ENCODE peak calls at places on chromosomes 13 and 19, in ten cellular contexts. T is CD4-positive, CD25-positive, alpha-beta regulatory T cell; O is Karpas-422; L is fibroblast of lung; A is H7; B is kidney epithelial cell; I is body of pancreas; J is stomach; V is brain microvascular endothelial cell; C is DND-41. Y is an unnamed sample. For H3K36me3, the result is how much of the 10 kb centered on the place peaks cover.

GRCh38 chr13:62305758-62306157 is 890.1 kb upstream of the PCDH20 start:
- DNase-seq in T (no peak), O (peak), L (no peak), A (no peak), B (no peak), I (no peak), J (no peak), V (no peak), C (no peak), Y (no peak)

GRCh38 chr13:103299079-103299478 is 232.9 kb upstream of the SLC10A2 start:
- DNase-seq in T (no peak), O (no peak), L (no peak), A (peak), B (no peak), I (no peak), J (no peak), V (no peak), C (no peak), Y (peak)

GRCh38 chr19:13396256-13397080 is 109.8 kb downstream of the CACNA1A start:
- DNase-seq in T (peak), O (peak), L (peak), A (peak), B (peak), I (peak), J (no peak), V (peak), C (no peak), Y (peak)

GRCh38 chr19:3766520-3766919 is 4.0 kb downstream of the MRPL54 start:
- DNase-seq in T (peak), O (no peak), L (no peak), A (no peak), B (no peak), I (no peak), J (no peak), V (no peak), C (no peak), Y (peak)

GRCh38 chr19:1110809-1111640 is 7.2 kb downstream of the GPX4 start:
- DNase-seq in T (no peak), O (no peak), L (no peak), A (no peak), B (no peak), I (no peak), J (no peak), V (no peak), C (no peak), Y (no peak)

GRCh38 chr19:7917292-7918061 is 2.7 kb upstream of the SNAPC2 start:
- DNase-seq in T (peak), O (peak), L (peak), A (peak), B (no peak), I (peak), J (peak), V (peak), C (no peak), Y (peak)

GRCh38 chr19:871446-872265 is 12.2 kb downstream of the CFD start:
- DNase-seq in T (no peak), O (no peak), L (peak), A (peak), B (no peak), I (no peak), J (no peak), V (no peak), C (no peak), Y (peak)

GRCh38 chr13:73708393-73708985 is 425.7 kb downstream of the KLF12 start:
- DNase-seq in T (peak), O (peak), L (peak), A (peak), B (peak), I (peak), J (peak), V (peak), C (peak), Y (peak)

GRCh38 chr13:75255653-75256052 is 226.3 kb downstream of the TBC1D4 start:
- DNase-seq in T (no peak), O (no peak), L (peak), A (no peak), B (no peak), I (no peak), J (no peak), V (no peak), C (no peak), Y (no peak)

GRCh38 chr13:50720856-50721663 is 122.4 kb downstream of the DLEU7 start:
- DNase-seq in T (no peak), O (no peak), L (peak), A (no peak), B (no peak), I (no peak), J (no peak), V (no peak), C (no peak), Y (no peak)

GRCh38 chr13:46586766-46587509 is 34.0 kb downstream of the LRCH1 start:
- DNase-seq in T (no peak), O (no peak), L (peak), A (no peak), B (no peak), I (no peak), J (no peak), V (no peak), C (no peak), Y (no peak)

GRCh38 chr19:12778020-12778904 is 2.9 kb upstream of the HOOK2 start:
- DNase-seq in T (peak), O (peak), L (peak), A (peak), B (no peak), I (peak), J (peak), V (peak), C (peak), Y (peak)

GRCh38 chr19:42023121-42023942 is 29.3 kb upstream of the ATP1A3 start:
- DNase-seq in T (peak), O (peak), L (peak), A (peak), B (no peak), I (no peak), J (no peak), V (peak), C (peak), Y (peak)

GRCh38 chr13:73952683-73953082 is 181.5 kb downstream of the KLF12 start:
- DNase-seq in T (no peak), O (no peak), L (peak), A (no peak), B (no peak), I (no peak), J (no peak), V (peak), C (peak), Y (no peak)

GRCh38 chr13:45132384-45133064 is 12.2 kb downstream of the GTF2F2 start:
- DNase-seq in T (no peak), O (peak), L (no peak), A (no peak), B (no peak), I (no peak), J (no peak), V (no peak), C (no peak), Y (no peak)
- H3K4me3 ChIP-seq in T (no peak), O (no peak), L (no peak), A (no peak), B (no peak), I (no peak), J (no peak), V (no peak), C (no peak), Y (no peak)

GRCh38 chr19:50711196-50711595 is 8.4 kb downstream of the SHANK1 start:
- DNase-seq in T (no peak), O (no peak), L (no peak), A (no peak), B (no peak), I (no peak), J (no peak), V (no peak), C (no peak), Y (no peak)
- H3K36me3 ChIP-seq in T (under half), O (under half), L (under half), A (under half), B (under half), I (under half), J (under half), V (under half), C (under half), Y (under half)

GRCh38 chr19:10417598-10418280 is 2.6 kb upstream of the PDE4A start:
- DNase-seq in T (no peak), O (peak), L (no peak), A (peak), B (no peak), I (no peak), J (no peak), V (no peak), C (no peak), Y (peak)
- H3K4me3 ChIP-seq in T (no peak), O (no peak), L (no peak), A (peak), B (no peak), I (no peak), J (no peak), V (no peak), C (no peak), Y (no peak)

DNA sequence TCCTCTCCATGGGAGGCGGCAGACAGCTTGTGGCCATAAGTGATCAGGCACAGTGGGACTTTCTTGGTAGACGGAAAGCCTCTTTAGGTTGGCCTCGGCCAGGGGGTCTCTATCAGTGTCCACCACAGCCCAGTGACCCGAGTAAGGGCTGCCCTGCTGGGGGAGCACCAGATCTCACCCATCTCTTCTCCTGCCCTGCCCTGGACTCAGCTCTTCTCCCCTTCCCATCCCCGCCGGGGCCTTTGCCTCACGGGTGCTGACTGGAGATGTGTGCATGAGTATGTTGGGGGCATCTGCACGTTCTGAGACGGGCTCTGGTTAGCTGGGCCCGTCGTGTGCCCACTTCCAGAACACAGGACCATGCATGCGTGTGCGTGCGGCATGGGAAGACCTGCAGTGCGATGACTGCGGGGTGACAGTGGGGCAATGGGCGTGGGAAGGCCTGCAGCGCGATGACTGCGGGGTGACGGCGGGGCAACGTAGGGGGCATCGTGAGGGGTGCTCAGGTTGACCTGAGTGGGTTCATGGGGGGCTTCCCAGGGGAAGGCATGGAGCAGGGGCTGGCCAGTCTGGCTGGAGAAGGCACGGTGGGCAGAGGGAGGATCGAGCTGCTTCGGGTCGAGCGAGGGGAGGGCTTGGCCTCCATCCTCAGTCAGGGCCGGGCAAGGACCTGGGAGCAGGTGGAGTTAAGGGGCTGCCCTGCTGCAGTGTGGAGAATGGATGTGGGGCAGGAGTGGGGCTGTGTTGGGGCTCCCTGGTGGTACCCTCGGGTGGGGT is 15.9 kb downstream of the EPN1 start:
- DNase-seq in T (no peak), O (no peak), L (no peak), A (peak), B (no peak), I (peak), J (no peak), V (no peak), C (no peak), Y (no peak)
- H3K36me3 ChIP-seq in T (half or more), O (under half), L (under half), A (under half), B (under half), I (under half), J (half or more), V (half or more), C (half or more), Y (under half)

GRCh38 chr19:18423258-18424020 is 4.2 kb downstream of the SSBP4 start:
- DNase-seq in T (no peak), O (no peak), L (no peak), A (peak), B (no peak), I (peak), J (no peak), V (no peak), C (no peak), Y (no peak)

GRCh38 chr19:18422530-18423191 is 3.5 kb downstream of the SSBP4 start:
- DNase-seq in T (peak), O (no peak), L (no peak), A (no peak), B (no peak), I (peak), J (no peak), V (no peak), C (peak), Y (no peak)

GRCh38 chr19:18420931-18421330 is 1.7 kb downstream of the SSBP4 start:
- DNase-seq in T (no peak), O (no peak), L (no peak), A (no peak), B (no peak), I (peak), J (no peak), V (no peak), C (no peak), Y (no peak)

GRCh38 chr19:18419699-18420460 is 682 bp downstream of the SSBP4 start:
- DNase-seq in T (peak), O (peak), L (no peak), A (peak), B (no peak), I (peak), J (no peak), V (no peak), C (peak), Y (peak)

DNA sequence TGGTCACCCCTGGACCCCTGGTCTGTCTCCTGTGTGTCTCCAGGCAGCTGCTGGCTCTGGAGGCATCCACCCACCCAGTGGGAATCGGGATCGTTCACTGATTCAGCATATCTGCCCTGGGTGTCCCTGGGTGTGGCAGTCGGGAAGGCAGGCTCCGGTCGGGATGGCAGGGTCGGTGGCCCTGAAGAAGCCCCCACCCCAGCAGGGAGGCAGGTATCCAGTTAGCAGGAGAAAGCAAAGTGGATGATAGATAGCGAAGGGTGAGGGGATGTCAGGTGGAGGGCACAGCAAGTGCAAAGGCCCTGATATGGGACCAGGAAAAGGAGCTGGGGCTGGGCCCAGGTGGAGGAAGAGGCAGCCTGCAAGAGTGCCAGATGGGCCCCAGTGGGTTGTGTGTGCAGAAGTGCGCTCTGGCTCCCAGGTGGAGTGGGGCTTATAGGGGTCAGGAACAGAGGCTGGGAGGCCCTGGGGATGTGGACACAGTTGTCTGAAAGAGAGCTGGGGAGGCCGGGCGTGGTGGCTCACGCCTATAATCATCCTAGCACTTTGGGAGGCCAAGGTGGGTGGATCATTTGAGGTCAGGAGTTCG is 2.3 kb downstream of the SSBP4 start:
- DNase-seq in T (no peak), O (no peak), L (no peak), A (no peak), B (no peak), I (peak), J (no peak), V (no peak), C (no peak), Y (no peak)
- H3K4me3 ChIP-seq in T (no peak), O (no peak), L (no peak), A (no peak), B (no peak), I (no peak), J (peak), V (peak), C (no peak), Y (no peak)

GRCh38 chr19:45350477-45351058 is 10.0 kb downstream of the KLC3 start:
- DNase-seq in T (no peak), O (no peak), L (no peak), A (peak), B (no peak), I (no peak), J (no peak), V (no peak), C (no peak), Y (no peak)

GRCh38 chr19:45352914-45353796 is 12.6 kb downstream of the KLC3 start:
- DNase-seq in T (no peak), O (peak), L (no peak), A (peak), B (no peak), I (no peak), J (no peak), V (no peak), C (no peak), Y (no peak)

GRCh38 chr19:45351401-45351952 is 10.9 kb downstream of the KLC3 start:
- DNase-seq in T (no peak), O (no peak), L (no peak), A (peak), B (no peak), I (no peak), J (no peak), V (no peak), C (no peak), Y (no peak)

GRCh38 chr19:45352062-45352461 is 11.5 kb downstream of the KLC3 start:
- DNase-seq in T (no peak), O (no peak), L (no peak), A (no peak), B (no peak), I (no peak), J (no peak), V (no peak), C (no peak), Y (no peak)

GRCh38 chr19:45352471-45352870 is 11.9 kb downstream of the KLC3 start:
- DNase-seq in T (no peak), O (no peak), L (no peak), A (peak), B (no peak), I (no peak), J (no peak), V (no peak), C (no peak), Y (no peak)
- H3K36me3 ChIP-seq in T (under half), O (under half), L (under half), A (under half), B (under half), I (under half), J (under half), V (half or more), C (half or more), Y (half or more)

GRCh38 chr19:49530708-49531107 is 2.9 kb downstream of the RCN3 start:
- DNase-seq in T (no peak), O (no peak), L (no peak), A (no peak), B (no peak), I (no peak), J (no peak), V (no peak), C (no peak), Y (no peak)

GRCh38 chr19:49536921-49537462 is 9.2 kb downstream of the RCN3 start:
- DNase-seq in T (no peak), O (peak), L (no peak), A (no peak), B (no peak), I (no peak), J (no peak), V (no peak), C (no peak), Y (no peak)

GRCh38 chr19:49533551-49534488 is 6.0 kb downstream of the RCN3 start:
- DNase-seq in T (peak), O (peak), L (peak), A (peak), B (no peak), I (peak), J (peak), V (peak), C (peak), Y (peak)

GRCh38 chr19:49538643-49539042 is 10.8 kb downstream of the RCN3 start:
- DNase-seq in T (no peak), O (no peak), L (no peak), A (no peak), B (no peak), I (no peak), J (no peak), V (no peak), C (no peak), Y (no peak)

DNA sequence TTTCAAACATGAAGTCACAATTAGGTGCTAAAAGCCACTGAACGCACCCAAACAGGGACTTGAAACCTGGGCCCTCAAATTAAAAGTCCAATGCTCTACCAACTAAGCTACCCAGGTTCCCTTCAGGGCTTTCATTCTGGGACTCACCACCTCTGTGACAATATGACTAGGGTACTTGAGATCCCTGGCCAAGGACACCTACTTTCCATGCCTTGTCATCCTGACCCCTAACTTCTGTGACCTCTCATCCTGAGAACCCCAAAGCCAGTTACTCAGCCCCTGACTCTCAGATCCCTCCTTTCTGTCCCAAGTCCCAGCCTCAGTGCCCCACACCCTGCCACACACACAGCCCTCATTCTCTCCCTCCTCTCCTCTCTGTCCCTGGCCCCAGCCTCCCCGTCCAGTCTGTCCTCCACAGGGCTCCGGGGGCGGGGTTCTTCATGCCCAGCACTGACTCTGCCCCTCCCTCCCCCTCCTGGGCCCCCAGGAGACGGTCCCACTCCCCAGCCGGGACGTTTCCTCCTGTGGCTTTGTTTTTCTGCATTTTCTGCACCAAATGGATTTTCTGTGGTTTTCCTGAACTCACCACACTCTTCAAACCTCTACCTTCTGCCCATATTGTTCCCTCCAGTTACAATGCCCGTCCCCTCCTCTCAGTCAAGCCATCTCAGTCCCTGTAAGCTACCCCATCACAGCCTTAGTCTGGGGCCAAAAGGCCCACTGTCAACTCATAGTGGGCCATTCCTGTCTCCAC is 7.0 kb downstream of the RCN3 start:
- DNase-seq in T (no peak), O (no peak), L (no peak), A (peak), B (no peak), I (no peak), J (no peak), V (no peak), C (peak), Y (no peak)
- H3K4me3 ChIP-seq in T (peak), O (peak), L (no peak), A (no peak), B (no peak), I (no peak), J (no peak), V (no peak), C (no peak), Y (peak)

Y was measured in endodermal cell.